ENCODE peak calls at places on chromosomes 4 and X, in six cellular contexts. N, F, Z, W, R and H are unnamed samples.

GRCh38 chrX:9064694-9065093 is 30.8 kb upstream of the FAM9B start:
- DNase-seq in N (no peak), W (no peak), Z (no peak), R (no peak), F (no peak), H (no peak)

GRCh38 chrX:3052864-3053263 is 11.6 kb downstream of the ARSF start:
- DNase-seq in N (no peak), F (no peak), W (no peak), Z (no peak), R (no peak), H (no peak)

GRCh38 chr4:173490256-173490655 is 39.8 kb downstream of the HAND2 start:
- DNase-seq in W (no peak), N (no peak), R (no peak), Z (no peak), F (no peak), H (no peak)

GRCh38 chr4:156298230-156298629 is 344.6 kb upstream of the CTSO start:
- DNase-seq in R (peak; percentile 59), W (peak; percentile 67), N (peak; percentile 70), Z (no peak), F (no peak), H (no peak)

GRCh38 chr4:26081795-26082498 is 167.9 kb downstream of the SMIM20 start:
- DNase-seq in W (no peak), R (peak; percentile 59), F (peak; percentile 37), N (no peak), Z (no peak), H (peak; percentile 39)

GRCh38 chr4:185717018-185717726 is 94.8 kb downstream of the SORBS2 start:
- DNase-seq in R (no peak), F (peak; percentile 31), N (no peak), Z (no peak), W (peak; percentile 45), H (no peak)

GRCh38 chr4:952881-953573 is 20.3 kb downstream of the DGKQ start:
- DNase-seq in W (no peak), R (no peak), F (no peak), N (no peak), Z (peak; percentile 64), H (no peak)

GRCh38 chr4:186580669-186581068 is 25.3 kb upstream of the MTNR1A start:
- DNase-seq in Z (no peak), F (no peak), R (no peak), W (no peak), N (no peak), H (no peak)

GRCh38 chr4:83340692-83341343 is 6.2 kb upstream of the HPSE start:
- DNase-seq in N (no peak), Z (no peak), R (no peak), W (no peak), F (no peak), H (no peak)

GRCh38 chr4:112302320-112303274 is 5.4 kb downstream of the ALPK1 start:
- DNase-seq in Z (no peak), F (no peak), N (no peak), W (no peak), R (no peak), H (no peak)

GRCh38 chrX:39133971-39134370 is 332.7 kb downstream of the MID1IP1 start:
- DNase-seq in N (no peak), R (no peak), F (peak; percentile 22), Z (no peak), W (peak; percentile 39), H (no peak)

GRCh38 chrX:107775734-107776511 is at the start of gene TSC22D3:
- DNase-seq in N (peak; percentile 52), F (peak; percentile 50), W (peak; percentile 86), R (peak; percentile 71), Z (peak; percentile 93), H (no peak)